ENCODE peak calls at places on chromosomes 13 and 19, in five cellular contexts. Q is AG04450, T is SJSA1, Y is tibial artery, H is spleen. C is an unnamed sample.
A peak's percentile ranks its signal among the peaks of the same experiment; 100 is the strongest.

GRCh38 chr13:40409278-40409677 is 257.2 kb downstream of the FOXO1 start:
- DNase-seq in Q (no peak), T (no peak), Y (no peak), H (no peak), C (no peak)

GRCh38 chr19:43354305-43354627 is 780 bp downstream of the CD177 start:
- DNase-seq in Q (no peak), T (no peak), Y (no peak), H (no peak), C (no peak)

GRCh38 chr19:33797821-33798633 is 1.4 kb downstream of the KCTD15 start:
- DNase-seq in Q (no peak), T (no peak), Y (peak; percentile 30), H (no peak), C (no peak)

GRCh38 chr13:50400930-50401553 is 385.8 kb downstream of the KCNRG start:
- DNase-seq in Q (peak; percentile 65), T (no peak), Y (no peak), H (no peak), C (no peak)

GRCh38 chr13:66716502-66716901 is 513.6 kb downstream of the PCDH9 start:
- DNase-seq in Q (no peak), T (no peak), Y (no peak), H (no peak), C (no peak)

GRCh38 chr13:20489185-20489820 is 36.4 kb downstream of the CRYL1 start:
- DNase-seq in Q (no peak), T (no peak), Y (peak; percentile 25), H (no peak), C (peak; percentile 39)

GRCh38 chr13:49681837-49682236 is 9.4 kb downstream of the EBPL start:
- DNase-seq in Q (no peak), T (no peak), Y (no peak), H (no peak), C (no peak)

GRCh38 chr19:48613024-48613851 is 1.6 kb downstream of the FAM83E start:
- DNase-seq in Q (no peak), T (no peak), Y (no peak), H (peak; percentile 78), C (no peak)

GRCh38 chr19:41531438-41532311 is 44.3 kb upstream of the CEACAM21 start:
- DNase-seq in Q (no peak), T (no peak), Y (peak; percentile 76), H (peak; percentile 91), C (no peak)

GRCh38 chr13:33069365-33069764 is 53.1 kb downstream of the KL start:
- DNase-seq in Q (no peak), T (no peak), Y (no peak), H (no peak), C (no peak)

GRCh38 chr19:45668342-45668871 is 386 bp downstream of the GIPR start:
- DNase-seq in Q (no peak), T (no peak), Y (no peak), H (no peak), C (no peak)

GRCh38 chr19:19239675-19240074 is 27.9 kb downstream of the NCAN start:
- DNase-seq in Q (no peak), T (no peak), Y (no peak), H (no peak), C (no peak)

GRCh38 chr19:16359074-16359473 is 34.4 kb downstream of the KLF2 start:
- DNase-seq in Q (no peak), T (no peak), Y (no peak), H (no peak), C (no peak)

GRCh38 chr13:30450066-30450465 is 15.7 kb downstream of the HMGB1 start:
- DNase-seq in Q (no peak), T (no peak), Y (no peak), H (no peak), C (no peak)
- H3K4me3 ChIP-seq in Q (no peak overlapping the region), T (no peak overlapping the region), Y (no peak overlapping the region), H (no peak overlapping the region), C (no peak overlapping the region)

GRCh38 chr13:26727122-26727521 is 33.5 kb downstream of the GPR12 start:
- DNase-seq in Q (no peak), T (no peak), Y (no peak), H (no peak), C (no peak)
- H3K4me3 ChIP-seq in Q (no peak overlapping the region), T (no peak overlapping the region), Y (no peak overlapping the region), H (no peak overlapping the region), C (no peak overlapping the region)

GRCh38 chr19:55676384-55676783 is 1.4 kb downstream of the EPN1 start:
- DNase-seq in Q (no peak), T (no peak), Y (no peak), H (no peak), C (no peak)

GRCh38 chr19:55678121-55678671 is 3.2 kb downstream of the EPN1 start:
- DNase-seq in Q (no peak), T (no peak), Y (peak; percentile 62), H (peak; percentile 94), C (no peak)

GRCh38 chr19:55677572-55678028 is 2.6 kb downstream of the EPN1 start:
- DNase-seq in Q (no peak), T (no peak), Y (no peak), H (no peak), C (no peak)

GRCh38 chr19:55675661-55676354 is 782 bp downstream of the EPN1 start:
- DNase-seq in Q (no peak), T (no peak), Y (no peak), H (no peak), C (no peak)

GRCh38 chr19:55676889-55677505 is 2.0 kb downstream of the EPN1 start:
- DNase-seq in Q (no peak), T (no peak), Y (no peak), H (no peak), C (no peak)
- H3K4me3 ChIP-seq in Q (peak overlapping the region; percentile 5), T (no peak overlapping the region), Y (peak overlapping the region; percentile 97), H (no peak overlapping the region), C (peak overlapping the region; percentile 64)

GRCh38 chr19:55452381-55453325 is 8.8 kb downstream of the ISOC2 start:
- DNase-seq in Q (peak; percentile 27), T (no peak), Y (peak; percentile 42), H (no peak), C (no peak)

GRCh38 chr19:55451163-55451521 is 8.0 kb upstream of the SHISA7 start:
- DNase-seq in Q (no peak), T (no peak), Y (no peak), H (no peak), C (no peak)

GRCh38 chr19:55453861-55454260 is 7.6 kb downstream of the ISOC2 start:
- DNase-seq in Q (no peak), T (no peak), Y (no peak), H (no peak), C (no peak)

GRCh38 chr19:55449469-55449868 is 6.4 kb upstream of the SHISA7 start:
- DNase-seq in Q (no peak), T (no peak), Y (no peak), H (no peak), C (no peak)

DNA sequence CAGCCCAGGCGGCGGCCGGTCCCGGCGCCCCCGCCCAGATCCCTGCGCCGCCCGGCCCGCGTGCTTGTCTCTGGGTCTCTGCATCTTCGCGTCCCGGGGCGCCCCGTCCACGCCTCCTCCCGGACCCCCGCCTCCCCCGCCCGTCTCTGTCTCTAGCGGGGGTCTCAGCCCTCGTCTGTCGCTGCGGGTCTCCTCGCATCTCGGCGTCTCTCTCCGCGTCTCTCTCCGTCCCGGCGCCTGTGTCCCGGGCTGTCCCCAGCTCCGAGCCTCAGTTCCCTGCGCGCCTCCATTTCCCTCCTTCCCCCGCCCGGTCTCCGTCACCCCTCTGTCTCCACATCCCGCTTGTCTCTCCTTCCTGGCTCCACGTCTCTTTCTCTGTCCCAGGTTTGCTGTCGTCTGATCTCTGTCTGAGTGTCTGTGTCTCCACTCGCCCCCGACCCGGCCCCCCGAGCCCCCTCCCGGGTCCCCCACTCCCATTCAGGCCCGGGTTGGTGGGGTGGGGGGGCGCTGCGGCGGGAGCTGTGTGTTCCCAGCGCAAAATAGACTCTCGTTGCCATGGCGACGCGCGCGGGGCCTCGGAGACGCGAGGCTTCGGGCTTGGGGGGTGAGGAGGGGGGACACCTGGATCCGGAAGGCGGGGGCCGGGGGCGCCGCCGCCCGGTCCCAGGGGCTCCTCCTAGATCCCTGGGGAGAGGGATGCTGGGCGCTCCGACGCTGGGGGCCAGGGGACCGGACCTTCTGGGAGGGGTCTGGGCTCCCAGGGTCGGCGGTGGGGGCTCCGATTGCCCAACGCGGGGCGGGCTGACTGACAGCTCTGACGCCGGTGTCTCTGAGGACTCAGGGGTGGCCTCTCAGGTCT is 8.7 kb upstream of the SHISA7 start:
- DNase-seq in Q (no peak), T (no peak), Y (no peak), H (no peak), C (no peak)
- H3K4me3 ChIP-seq in Q (peak overlapping the region; percentile 13), T (no peak overlapping the region), Y (no peak overlapping the region), H (peak overlapping the region; percentile 1), C (peak overlapping the region; percentile 29)

GRCh38 chr19:17777840-17778620 is 16.9 kb upstream of the B3GNT3 start:
- DNase-seq in Q (no peak), T (peak; percentile 67), Y (peak; percentile 42), H (peak; percentile 92), C (no peak)
- H3K4me3 ChIP-seq in Q (peak overlapping the region; percentile 35), T (no peak overlapping the region), Y (peak overlapping the region; percentile 24), H (no peak overlapping the region), C (no peak overlapping the region)